ENCODE peak calls at places on chromosomes 2 and 18, in four cellular contexts. L is CD8-positive, alpha-beta memory T cell; I is psoas muscle; K is effector memory CD4-positive, alpha-beta T cell. C is an unnamed sample.

GRCh38 chr2:239120664-239121063 is 272.8 kb downstream of the TWIST2 start:
- DNase-seq in L (no peak), I (no peak), K (no peak), C (no peak)

GRCh38 chr2:188475945-188476344 is 184.3 kb downstream of the GULP1 start:
- DNase-seq in L (no peak), I (no peak), K (no peak), C (no peak)

GRCh38 chr18:79216176-79216575 is 147.0 kb downstream of the ATP9B start:
- DNase-seq in L (no peak), I (no peak), K (no peak), C (no peak)

GRCh38 chr2:238290079-238290478 is 1.7 kb upstream of the PER2 start:
- DNase-seq in L (peak; percentile 56), I (no peak), K (no peak), C (no peak)

GRCh38 chr2:106734165-106734564 is 151.8 kb downstream of the ST6GAL2 start:
- DNase-seq in L (no peak), I (no peak), K (no peak), C (no peak)

GRCh38 chr2:215060851-215061541 is 77.4 kb downstream of the ABCA12 start:
- DNase-seq in L (no peak), I (no peak), K (no peak), C (no peak)

GRCh38 chr2:121699421-121700328 is 37.0 kb downstream of the NIFK start:
- DNase-seq in L (peak; percentile 83), I (peak; percentile 84), K (peak; percentile 89), C (no peak)

GRCh38 chr2:3404495-3404894 is 25.0 kb downstream of the TRAPPC12 start:
- DNase-seq in L (no peak), I (no peak), K (no peak), C (no peak)

GRCh38 chr18:10784596-10785202 is 258.9 kb downstream of the NAPG start:
- DNase-seq in L (no peak), I (no peak), K (no peak), C (peak; percentile 53)

GRCh38 chr2:235666240-235666781 is 172.5 kb downstream of the AGAP1 start:
- DNase-seq in L (no peak), I (no peak), K (peak; percentile 9), C (no peak)

GRCh38 chr2:21317131-21317530 is 193.4 kb downstream of the TDRD15 start:
- DNase-seq in L (no peak), I (peak; percentile 42), K (no peak), C (peak; percentile 82)

GRCh38 chr2:96608459-96609455 is 29.4 kb downstream of the KANSL3 start:
- DNase-seq in L (no peak), I (peak; percentile 75), K (no peak), C (no peak)

GRCh38 chr2:239131521-239131920 is 269.3 kb downstream of the HDAC4 start:
- DNase-seq in L (no peak), I (peak; percentile 49), K (no peak), C (no peak)

GRCh38 chr2:9675369-9676351 is 44.9 kb upstream of the YWHAQ start:
- DNase-seq in L (no peak), I (no peak), K (no peak), C (no peak)

GRCh38 chr2:218229239-218229638 is 12.2 kb downstream of the ARPC2 start:
- DNase-seq in L (no peak), I (no peak), K (no peak), C (no peak)

GRCh38 chr18:76475450-76476203 is 19.4 kb downstream of the ZNF516 start:
- DNase-seq in L (no peak), I (peak; percentile 75), K (no peak), C (no peak)

GRCh38 chr18:22285299-22286140 is 116.1 kb downstream of the GATA6 start:
- DNase-seq in L (no peak), I (no peak), K (no peak), C (no peak)

GRCh38 chr2:231531408-231532188 is 1.4 kb upstream of the NMUR1 start:
- DNase-seq in L (no peak), I (no peak), K (no peak), C (no peak)

GRCh38 chr18:23838801-23839366 is 149.6 kb downstream of the LAMA3 start:
- DNase-seq in L (no peak), I (no peak), K (no peak), C (no peak)

GRCh38 chr2:30026091-30027055 is 105.0 kb upstream of the ALK start:
- DNase-seq in L (no peak), I (peak; percentile 56), K (no peak), C (peak; percentile 87)

GRCh38 chr2:21552999-21553398 is 429.2 kb downstream of the TDRD15 start:
- DNase-seq in L (no peak), I (no peak), K (no peak), C (no peak)

GRCh38 chr2:241065355-241065803 is 36.7 kb downstream of the MTERF4 start:
- DNase-seq in L (no peak), I (no peak), K (no peak), C (peak; percentile 82)

GRCh38 chr2:66582975-66583842 is 148.3 kb downstream of the MEIS1 start:
- DNase-seq in L (no peak), I (peak; percentile 35), K (no peak), C (no peak)

GRCh38 chr2:2834105-2834504 is 503.0 kb upstream of the MYT1L start:
- DNase-seq in L (no peak), I (no peak), K (no peak), C (no peak)

GRCh38 chr2:218387369-218388194 is 5.5 kb downstream of the SLC11A1 start:
- DNase-seq in L (no peak), I (peak; percentile 72), K (no peak), C (no peak)

GRCh38 chr2:15749460-15750432 is 158.1 kb downstream of the DDX1 start:
- DNase-seq in L (no peak), I (no peak), K (no peak), C (no peak)

GRCh38 chr2:102147935-102148334 is 5.4 kb downstream of the IL1R1 start:
- DNase-seq in L (no peak), I (no peak), K (no peak), C (no peak)

DNA sequence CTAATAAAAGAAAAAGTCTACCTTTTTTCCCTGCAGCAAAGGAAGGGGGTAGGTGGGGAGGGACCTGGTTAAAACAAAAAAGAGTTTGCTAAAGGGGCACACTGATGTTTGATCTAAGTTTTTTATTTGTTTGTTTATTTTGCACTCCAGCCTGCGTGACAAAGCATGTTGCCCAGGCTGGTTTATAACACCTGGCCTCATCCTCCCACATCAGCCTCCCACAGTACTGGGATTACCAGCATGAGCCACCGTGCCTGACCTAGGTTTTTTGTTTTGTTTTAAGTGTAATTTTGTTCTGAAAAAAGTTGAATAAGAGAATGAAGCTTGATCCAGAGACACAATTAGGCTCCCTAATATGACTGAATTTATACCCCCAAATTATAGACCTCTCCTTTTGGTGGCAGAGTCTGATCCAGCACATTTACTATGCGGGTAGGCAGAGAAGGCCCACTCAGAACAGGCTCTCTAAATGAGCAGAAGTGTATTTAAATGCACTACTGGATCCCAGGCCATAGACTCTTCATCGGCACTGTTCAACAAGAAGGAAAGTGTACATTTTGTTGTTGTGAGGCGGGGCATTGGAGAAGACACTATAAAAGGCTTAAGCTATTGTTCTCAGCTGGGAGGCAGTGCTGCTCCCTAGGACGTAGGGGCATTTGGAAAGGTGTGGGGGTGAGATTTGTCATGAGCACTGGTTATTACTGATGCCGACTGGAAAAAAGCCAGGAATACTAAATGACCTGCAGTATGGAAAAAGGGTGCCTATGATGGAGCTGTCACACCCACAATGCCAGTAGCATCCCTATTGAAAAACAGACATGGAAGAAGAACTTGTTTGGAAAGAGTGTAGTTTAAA is 32.4 kb downstream of the MRPS9 start:
- DNase-seq in L (no peak), I (no peak), K (no peak), C (no peak)
- H3K9me3 ChIP-seq in L (no peaks in the 10 kb centered on the region), I (no peaks in the 10 kb centered on the region), K (no peaks in the 10 kb centered on the region), C (no peaks in the 10 kb centered on the region)

DNA sequence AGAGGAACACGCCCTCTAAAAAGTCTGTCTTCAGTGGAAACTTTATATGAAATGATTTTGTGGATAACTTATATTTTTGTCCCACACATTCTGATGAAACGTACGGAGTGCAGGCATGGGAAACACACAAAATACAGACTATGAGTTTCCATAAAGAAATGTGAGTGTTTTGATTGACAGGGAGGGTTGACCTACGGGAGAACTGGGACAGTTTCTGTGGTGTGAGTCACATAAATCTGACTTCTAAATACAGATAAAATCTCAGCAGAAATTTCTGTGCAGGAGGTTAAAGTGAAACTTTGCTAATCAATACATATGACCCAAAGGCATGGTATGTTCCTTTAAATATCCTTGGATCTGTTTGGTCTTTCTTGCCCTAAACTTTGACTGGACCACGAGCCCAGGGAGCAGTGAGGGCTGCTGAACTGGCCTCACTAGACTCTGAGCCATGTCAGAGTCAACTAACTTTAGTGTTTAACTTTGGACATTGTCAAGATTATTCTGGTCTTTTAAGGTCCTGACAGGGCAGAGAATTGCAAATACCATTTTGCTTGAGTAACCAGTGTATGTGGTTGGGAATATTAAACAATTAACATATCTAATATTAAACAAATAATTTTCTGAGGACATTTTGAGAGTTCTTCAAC is 206.9 kb upstream of the LYPD1 start:
- DNase-seq in L (no peak), I (no peak), K (no peak), C (no peak)
- H3K4me1 ChIP-seq in L (no peaks in the 10 kb centered on the region), I (no peaks in the 10 kb centered on the region), K (no peaks in the 10 kb centered on the region), C (no peaks in the 10 kb centered on the region)

GRCh38 chr2:176493221-176493825 is 224.1 kb downstream of the MTX2 start:
- DNase-seq in L (no peak), I (no peak), K (no peak), C (no peak)

GRCh38 chr2:176490061-176490861 is 221.0 kb downstream of the MTX2 start:
- DNase-seq in L (no peak), I (peak; percentile 76), K (no peak), C (no peak)

GRCh38 chr2:176493909-176494308 is 224.7 kb downstream of the MTX2 start:
- DNase-seq in L (no peak), I (no peak), K (no peak), C (no peak)

GRCh38 chr2:176492583-176492982 is 223.3 kb downstream of the MTX2 start:
- DNase-seq in L (no peak), I (no peak), K (no peak), C (no peak)

DNA sequence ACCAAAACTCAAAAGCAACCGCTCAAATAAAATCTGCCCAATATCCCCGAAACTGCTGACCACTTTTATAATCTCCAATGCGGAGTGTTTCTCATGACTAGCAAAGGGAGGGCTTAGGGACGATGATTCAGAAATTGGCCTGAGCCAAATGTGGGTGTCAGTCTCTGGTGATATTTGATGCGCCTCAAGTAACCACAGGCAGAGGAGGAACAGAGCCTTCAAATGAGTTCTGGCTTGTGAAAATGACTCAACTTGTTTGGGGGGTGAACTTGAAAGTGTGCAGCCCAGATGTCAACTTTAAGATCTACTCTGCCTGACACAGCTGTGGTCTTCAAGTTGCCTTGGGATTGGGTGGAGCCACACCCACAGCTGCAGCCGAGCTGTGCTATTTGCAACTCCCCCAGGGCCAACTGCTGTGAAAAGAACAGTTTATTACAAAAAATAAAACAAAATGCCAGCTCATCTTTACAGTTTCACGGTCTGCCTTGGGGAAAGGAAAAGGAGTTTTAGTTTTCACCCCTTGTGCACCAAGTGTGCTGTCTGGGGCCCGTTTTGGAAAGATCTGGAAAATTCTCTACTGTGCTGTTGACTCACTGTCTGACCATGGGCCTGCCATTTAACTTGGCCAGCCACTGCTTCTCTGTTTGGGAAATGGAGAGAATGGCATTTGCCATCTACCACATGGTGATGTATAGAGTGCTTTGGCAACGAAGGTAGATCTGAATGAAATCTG is 222.1 kb downstream of the MTX2 start:
- DNase-seq in L (no peak), I (peak; percentile 90), K (no peak), C (no peak)
- H3K27ac ChIP-seq in L (no peak overlapping the region), I (peak overlapping the region; percentile 74), K (no peak overlapping the region), C (peak overlapping the region; percentile 77)

DNA sequence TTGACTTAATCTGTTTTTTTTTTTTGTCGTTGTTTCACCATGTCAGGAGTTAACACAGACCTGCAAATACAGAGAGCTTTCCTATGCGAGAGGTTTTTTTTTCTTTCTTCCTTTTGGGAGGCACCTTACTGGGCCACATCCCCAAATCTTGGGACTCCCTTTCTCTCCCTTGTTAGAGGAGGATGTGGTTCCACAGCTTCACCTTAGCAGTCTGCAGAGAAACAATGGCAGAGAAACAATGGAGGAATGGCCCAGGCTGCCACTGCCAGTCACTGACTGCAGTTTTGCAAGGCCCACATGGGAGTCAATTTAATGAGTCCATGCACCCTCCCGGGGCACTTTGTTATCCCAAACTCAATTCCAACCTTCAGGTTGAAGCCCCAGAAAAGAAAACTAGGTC is 20.8 kb upstream of the PDK1 start:
- DNase-seq in L (no peak), I (no peak), K (no peak), C (no peak)
- H3K9me3 ChIP-seq in L (peaks cover 13% of the 10 kb centered on the region), I (no peaks in the 10 kb centered on the region), K (peaks cover 5% of the 10 kb centered on the region), C (no peaks in the 10 kb centered on the region)

C was measured in esophagus muscularis mucosa.